ENCODE peak calls at places on chromosomes 13 and 19, in seven cellular contexts. One of them, this sample, is unnamed.
A peak's percentile ranks its signal among the peaks of the same experiment; 100 is the strongest.

GRCh38 chr19:49637865-49638350 is 2.0 kb downstream of the RRAS start:
- DNase-seq in GM12878: no peak
- DNase-seq in K562: peak; percentile 51
- DNase-seq in HCT116: no peak
- DNase-seq in SK-N-SH: no peak
- DNase-seq in H1: peak; percentile 31
- DNase-seq in HepG2: no peak
- DNase-seq in this sample: peak; percentile 88

GRCh38 chr13:99198630-99199029 is 2.0 kb upstream of the UBAC2 start:
- DNase-seq in GM12878: no peak
- DNase-seq in K562: no peak
- DNase-seq in HCT116: no peak
- DNase-seq in SK-N-SH: no peak
- DNase-seq in H1: no peak
- DNase-seq in HepG2: no peak
- DNase-seq in this sample: peak; percentile 85

GRCh38 chr19:33316521-33317284 is 14.4 kb upstream of the CEBPA start:
- DNase-seq in GM12878: no peak
- DNase-seq in K562: no peak
- DNase-seq in HCT116: no peak
- DNase-seq in SK-N-SH: no peak
- DNase-seq in H1: no peak
- DNase-seq in HepG2: peak; percentile 46
- DNase-seq in this sample: no peak

GRCh38 chr13:112747256-112747655 is 57.4 kb downstream of the ATP11A start:
- DNase-seq in GM12878: no peak
- DNase-seq in K562: no peak
- DNase-seq in HCT116: no peak
- DNase-seq in SK-N-SH: no peak
- DNase-seq in H1: no peak
- DNase-seq in HepG2: no peak
- DNase-seq in this sample: no peak

GRCh38 chr13:98370806-98371553 is 193.9 kb upstream of the RNF113B start:
- DNase-seq in GM12878: no peak
- DNase-seq in K562: no peak
- DNase-seq in HCT116: no peak
- DNase-seq in SK-N-SH: no peak
- DNase-seq in H1: no peak
- DNase-seq in HepG2: no peak
- DNase-seq in this sample: no peak

GRCh38 chr13:63190742-63191141 is 1775.1 kb upstream of the PCDH20 start:
- DNase-seq in GM12878: no peak
- DNase-seq in K562: no peak
- DNase-seq in HCT116: no peak
- DNase-seq in SK-N-SH: no peak
- DNase-seq in H1: no peak
- DNase-seq in HepG2: no peak
- DNase-seq in this sample: no peak

GRCh38 chr19:39297931-39298634 is 1.9 kb downstream of the IFNL1 start:
- DNase-seq in GM12878: no peak
- DNase-seq in K562: no peak
- DNase-seq in HCT116: no peak
- DNase-seq in SK-N-SH: no peak
- DNase-seq in H1: no peak
- DNase-seq in HepG2: no peak
- DNase-seq in this sample: no peak

GRCh38 chr13:97515643-97516042 is 81.7 kb downstream of the RAP2A start:
- DNase-seq in GM12878: no peak
- DNase-seq in K562: no peak
- DNase-seq in HCT116: no peak
- DNase-seq in SK-N-SH: no peak
- DNase-seq in H1: no peak
- DNase-seq in HepG2: no peak
- DNase-seq in this sample: no peak

GRCh38 chr19:37594982-37595382 is 306 bp downstream of the ZNF540 start:
- DNase-seq in GM12878: peak; percentile 16
- DNase-seq in K562: no peak
- DNase-seq in HCT116: no peak
- DNase-seq in SK-N-SH: no peak
- DNase-seq in H1: no peak
- DNase-seq in HepG2: no peak
- DNase-seq in this sample: no peak

GRCh38 chr19:50537769-50538230 is 24.1 kb upstream of the ASPDH start:
- DNase-seq in GM12878: no peak
- DNase-seq in K562: peak; percentile 88
- DNase-seq in HCT116: peak; percentile 79
- DNase-seq in SK-N-SH: peak; percentile 93
- DNase-seq in H1: peak; percentile 89
- DNase-seq in HepG2: peak; percentile 65
- DNase-seq in this sample: peak; percentile 82

GRCh38 chr19:45498411-45499195 is at the start of gene PPM1N:
- DNase-seq in GM12878: no peak
- DNase-seq in K562: no peak
- DNase-seq in HCT116: no peak
- DNase-seq in SK-N-SH: no peak
- DNase-seq in H1: no peak
- DNase-seq in HepG2: no peak
- DNase-seq in this sample: no peak

GRCh38 chr13:97766749-97767148 is 186.7 kb upstream of the IPO5 start:
- DNase-seq in GM12878: no peak
- DNase-seq in K562: no peak
- DNase-seq in HCT116: no peak
- DNase-seq in SK-N-SH: no peak
- DNase-seq in H1: no peak
- DNase-seq in HepG2: no peak
- DNase-seq in this sample: no peak

GRCh38 chr19:662207-662961 is 630 bp downstream of the RNF126 start:
- DNase-seq in GM12878: no peak
- DNase-seq in K562: peak; percentile 71
- DNase-seq in HCT116: no peak
- DNase-seq in SK-N-SH: peak; percentile 74
- DNase-seq in H1: no peak
- DNase-seq in HepG2: peak; percentile 52
- DNase-seq in this sample: peak; percentile 47

GRCh38 chr13:111511805-111512504 is 191.5 kb downstream of the TEX29 start:
- DNase-seq in GM12878: no peak
- DNase-seq in K562: no peak
- DNase-seq in HCT116: no peak
- DNase-seq in SK-N-SH: no peak
- DNase-seq in H1: no peak
- DNase-seq in HepG2: no peak
- DNase-seq in this sample: no peak

GRCh38 chr13:48965736-48966135 is 10.0 kb upstream of the FNDC3A start:
- DNase-seq in GM12878: no peak
- DNase-seq in K562: no peak
- DNase-seq in HCT116: no peak
- DNase-seq in SK-N-SH: no peak
- DNase-seq in H1: no peak
- DNase-seq in HepG2: no peak
- DNase-seq in this sample: no peak
- TF ChIP-seq JUND in GM12878: no peak
- TF ChIP-seq JUND in K562: no peak
- TF ChIP-seq JUND in HCT116: no peak
- TF ChIP-seq JUND in SK-N-SH: no peak
- TF ChIP-seq JUND in H1: no peak
- TF ChIP-seq JUND in HepG2: no peak
- TF ChIP-seq JUND in this sample: no peak

GRCh38 chr19:2561221-2561620 is 85.3 kb downstream of the GADD45B start:
- DNase-seq in GM12878: no peak
- DNase-seq in K562: no peak
- DNase-seq in HCT116: no peak
- DNase-seq in SK-N-SH: no peak
- DNase-seq in H1: no peak
- DNase-seq in HepG2: no peak
- DNase-seq in this sample: no peak

GRCh38 chr19:2558543-2558942 is 82.6 kb downstream of the GADD45B start:
- DNase-seq in GM12878: no peak
- DNase-seq in K562: no peak
- DNase-seq in HCT116: no peak
- DNase-seq in SK-N-SH: no peak
- DNase-seq in H1: no peak
- DNase-seq in HepG2: no peak
- DNase-seq in this sample: no peak

GRCh38 chr19:2557093-2557440 is 81.1 kb downstream of the GADD45B start:
- DNase-seq in GM12878: no peak
- DNase-seq in K562: no peak
- DNase-seq in HCT116: no peak
- DNase-seq in SK-N-SH: no peak
- DNase-seq in H1: no peak
- DNase-seq in HepG2: no peak
- DNase-seq in this sample: no peak

GRCh38 chr19:2560369-2560768 is 84.4 kb downstream of the GADD45B start:
- DNase-seq in GM12878: no peak
- DNase-seq in K562: no peak
- DNase-seq in HCT116: no peak
- DNase-seq in SK-N-SH: no peak
- DNase-seq in H1: no peak
- DNase-seq in HepG2: no peak
- DNase-seq in this sample: no peak

GRCh38 chr19:2561895-2562294 is 86.0 kb downstream of the GADD45B start:
- DNase-seq in GM12878: peak; percentile 92
- DNase-seq in K562: no peak
- DNase-seq in HCT116: no peak
- DNase-seq in SK-N-SH: no peak
- DNase-seq in H1: no peak
- DNase-seq in HepG2: no peak
- DNase-seq in this sample: no peak
- TF ChIP-seq JUND in GM12878: peak; percentile 56
- TF ChIP-seq JUND in K562: no peak
- TF ChIP-seq JUND in HCT116: no peak
- TF ChIP-seq JUND in SK-N-SH: no peak
- TF ChIP-seq JUND in H1: no peak
- TF ChIP-seq JUND in HepG2: no peak
- TF ChIP-seq JUND in this sample: no peak

GRCh38 chr13:60047943-60048342 is 115.8 kb downstream of the DIAPH3 start:
- DNase-seq in GM12878: no peak
- DNase-seq in K562: no peak
- DNase-seq in HCT116: no peak
- DNase-seq in SK-N-SH: no peak
- DNase-seq in H1: no peak
- DNase-seq in HepG2: no peak
- DNase-seq in this sample: no peak
- TF ChIP-seq JUND in GM12878: no peak
- TF ChIP-seq JUND in K562: no peak
- TF ChIP-seq JUND in HCT116: no peak
- TF ChIP-seq JUND in SK-N-SH: no peak
- TF ChIP-seq JUND in H1: no peak
- TF ChIP-seq JUND in HepG2: no peak
- TF ChIP-seq JUND in this sample: no peak

GRCh38 chr19:34556500-34556899 is 74.9 kb downstream of the WTIP start:
- DNase-seq in GM12878: no peak
- DNase-seq in K562: peak; percentile 25
- DNase-seq in HCT116: peak; percentile 10
- DNase-seq in SK-N-SH: no peak
- DNase-seq in H1: no peak
- DNase-seq in HepG2: peak; percentile 13
- DNase-seq in this sample: peak; percentile 36
- TF ChIP-seq JUND in GM12878: no peak
- TF ChIP-seq JUND in K562: no peak
- TF ChIP-seq JUND in HCT116: no peak
- TF ChIP-seq JUND in SK-N-SH: no peak
- TF ChIP-seq JUND in H1: no peak
- TF ChIP-seq JUND in HepG2: no peak
- TF ChIP-seq JUND in this sample: no peak

DNA sequence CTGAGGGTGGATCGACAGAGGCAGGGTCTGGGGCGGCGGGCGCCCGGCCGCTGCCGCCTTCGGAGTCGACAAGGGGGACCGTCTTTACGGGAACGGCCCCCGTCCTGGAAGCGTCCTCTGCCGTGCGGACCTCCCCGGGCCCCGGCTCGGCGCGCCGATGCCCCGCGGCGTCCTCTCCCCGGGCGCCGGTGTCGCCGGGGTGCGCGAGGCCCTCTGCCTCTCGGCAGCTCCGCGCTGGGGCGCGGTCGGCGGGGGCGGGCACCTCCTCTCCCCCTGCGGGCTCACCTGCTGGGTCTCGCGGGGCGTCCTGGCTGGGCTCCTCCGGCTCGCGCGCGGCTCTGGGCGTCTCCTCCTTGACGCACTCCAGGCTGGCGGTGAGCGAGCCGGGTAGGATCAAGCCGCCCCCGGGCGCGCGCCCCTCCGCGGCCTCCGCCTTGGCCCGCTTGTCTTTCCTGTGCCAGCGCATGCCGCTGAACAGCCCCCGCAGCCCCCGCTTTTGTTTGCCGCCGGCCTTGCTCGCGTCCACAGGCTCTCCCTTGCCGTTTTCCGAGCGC is 1.5 kb downstream of the AMER2 start:
- DNase-seq in GM12878: no peak
- DNase-seq in K562: no peak
- DNase-seq in HCT116: no peak
- DNase-seq in SK-N-SH: peak; percentile 50
- DNase-seq in H1: no peak
- DNase-seq in HepG2: no peak
- DNase-seq in this sample: no peak
- TF ChIP-seq JUND in GM12878: no peak
- TF ChIP-seq JUND in K562: no peak
- TF ChIP-seq JUND in HCT116: no peak
- TF ChIP-seq JUND in SK-N-SH: no peak
- TF ChIP-seq JUND in H1: no peak
- TF ChIP-seq JUND in HepG2: no peak
- TF ChIP-seq JUND in this sample: no peak